ENCODE peak calls at places on chromosomes 16 and 17, in eight cellular contexts. Y is sigmoid colon; R is endothelial cell of umbilical vein; J is mesenchymal stem cell; V is CD8-positive, alpha-beta memory T cell; S is A549; M is mesendoderm; A is neural progenitor cell. D is an unnamed sample. For H3K4me1, the result is how much of the 10 kb centered on the place peaks cover.

GRCh38 chr16:77212736-77213541 is 13.7 kb downstream of the SYCE1L start:
- DNase-seq in A (peak), R (peak), J (peak), S (peak), V (peak), Y (peak), M (peak), D (peak)

GRCh38 chr16:49350265-49351103 is 23.1 kb upstream of the C16orf78 start:
- DNase-seq in S (peak), Y (no peak), A (peak), R (peak), M (peak), V (no peak), J (peak), D (peak)

GRCh38 chr16:57042157-57043111 is 49.9 kb upstream of the CPNE2 start:
- DNase-seq in V (peak), Y (no peak), M (no peak), R (no peak), A (no peak), J (no peak), S (no peak), D (no peak)

GRCh38 chr16:66135376-66135775 is 231.1 kb upstream of the CDH5 start:
- DNase-seq in J (no peak), M (no peak), A (no peak), Y (peak), V (no peak), R (no peak), S (no peak), D (peak)

GRCh38 chr17:58997756-58998553 is 108.7 kb downstream of the TRIM37 start:
- DNase-seq in A (no peak), J (peak), M (no peak), V (no peak), S (no peak), R (no peak), Y (no peak), D (no peak)

GRCh38 chr17:30236807-30237206 is 1.3 kb upstream of the SLC6A4 start:
- DNase-seq in R (peak), J (peak), Y (no peak), S (peak), A (peak), V (no peak), M (peak), D (peak)

GRCh38 chr16:89884041-89884421 is 10.6 kb downstream of the TCF25 start:
- DNase-seq in S (no peak), J (no peak), M (no peak), V (no peak), A (no peak), Y (no peak), R (no peak), D (no peak)

GRCh38 chr16:64542152-64542551 is 579.7 kb downstream of the CDH11 start:
- DNase-seq in V (no peak), S (no peak), Y (no peak), R (no peak), A (no peak), J (no peak), M (no peak), D (no peak)

GRCh38 chr16:82067810-82068325 is 32.8 kb downstream of the HSD17B2 start:
- DNase-seq in Y (no peak), S (no peak), R (no peak), A (no peak), V (no peak), M (no peak), J (no peak), D (no peak)
- H3K4me1 ChIP-seq in Y (under half), S (under half), R (under half), A (under half), V (under half), M (under half), J (under half), D (under half)

DNA sequence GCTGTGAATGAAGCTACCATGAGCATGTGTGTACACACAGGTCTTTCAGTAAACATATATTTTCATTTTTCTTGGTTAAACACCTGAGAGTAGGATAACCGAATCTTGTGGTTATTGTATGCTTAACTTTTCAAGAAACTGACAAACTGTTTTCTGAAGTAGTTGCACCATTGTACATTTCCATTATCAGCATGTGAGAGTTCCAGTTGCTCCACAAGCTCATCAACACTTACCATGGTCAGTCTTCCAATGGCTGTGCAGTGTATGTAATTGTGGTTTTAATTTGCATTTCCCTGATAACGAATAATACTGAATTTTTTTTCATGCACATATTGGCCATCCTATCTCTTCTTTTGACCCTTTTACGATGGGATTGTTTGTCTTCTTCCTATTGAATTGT is 31.3 kb upstream of the C1QL1 start:
- DNase-seq in M (no peak), J (no peak), R (no peak), V (no peak), S (no peak), Y (no peak), A (no peak), D (no peak)
- H3K27ac ChIP-seq in M (no peak), J (no peak), R (no peak), V (no peak), S (no peak), Y (no peak), A (no peak), D (no peak)

GRCh38 chr17:35811759-35812158 is 2.5 kb downstream of the TAF15 start:
- DNase-seq in M (no peak), V (no peak), Y (no peak), J (no peak), S (no peak), A (no peak), R (no peak), D (no peak)
- H3K4me3 ChIP-seq in M (no peak), V (no peak), Y (no peak), J (peak), S (no peak), A (peak), R (no peak), D (no peak)

GRCh38 chr17:13919818-13920217 is 149.5 kb upstream of the COX10 start:
- DNase-seq in V (no peak), Y (no peak), J (no peak), R (no peak), A (no peak), S (no peak), M (no peak), D (no peak)

GRCh38 chr17:13920413-13920812 is 148.9 kb upstream of the COX10 start:
- DNase-seq in Y (no peak), R (no peak), A (no peak), M (peak), S (no peak), V (no peak), J (no peak), D (no peak)

GRCh38 chr17:13922885-13923284 is 146.4 kb upstream of the COX10 start:
- DNase-seq in V (no peak), J (no peak), Y (no peak), R (no peak), S (no peak), M (no peak), A (no peak), D (no peak)

GRCh38 chr17:13925579-13925978 is 143.7 kb upstream of the COX10 start:
- DNase-seq in Y (no peak), R (no peak), J (no peak), M (no peak), S (no peak), V (no peak), A (no peak), D (no peak)

DNA sequence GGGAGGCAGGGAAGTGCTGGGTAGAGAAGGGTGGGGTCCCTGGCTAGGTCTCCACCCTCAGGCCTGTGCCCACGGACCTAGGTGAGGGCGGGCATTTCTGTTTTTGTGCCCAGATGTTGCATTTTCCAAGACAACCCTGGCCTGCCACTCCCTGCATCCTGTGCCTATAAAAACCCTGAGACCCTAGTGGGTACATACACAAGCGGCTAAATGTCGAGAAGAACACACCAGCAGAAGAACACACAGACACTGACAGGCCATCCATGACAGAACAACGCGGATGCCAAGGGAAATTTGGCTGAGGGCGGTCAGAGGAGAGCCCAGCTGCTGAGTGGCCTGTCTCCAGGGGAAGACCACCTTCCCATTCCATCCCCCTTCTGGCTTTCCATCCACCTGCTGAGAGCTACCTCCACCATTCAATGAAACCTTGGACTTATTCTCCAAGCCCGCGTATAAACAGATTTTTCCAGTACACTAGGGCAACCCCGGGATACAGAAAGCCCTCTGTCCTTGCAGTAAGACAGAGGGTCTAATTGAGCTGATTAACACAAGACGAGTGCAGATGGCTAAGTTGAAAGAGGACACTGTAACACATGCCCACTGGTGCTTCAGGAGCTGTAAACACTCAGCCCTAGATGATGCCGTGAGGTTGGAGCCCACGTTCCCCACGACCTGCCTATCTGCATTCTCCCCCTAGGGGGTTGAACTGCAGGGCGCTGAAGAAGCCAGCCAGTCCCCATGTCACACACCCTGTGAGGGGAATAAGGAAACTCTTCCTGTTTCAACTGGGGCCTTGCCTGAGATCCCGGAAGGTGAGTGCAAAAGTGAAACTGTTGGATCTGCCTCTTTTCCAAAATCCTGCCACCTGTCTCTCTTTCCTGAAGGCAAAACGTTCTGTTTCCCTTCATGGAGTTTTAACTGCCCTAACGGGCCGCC is 147.2 kb upstream of the COX10 start:
- DNase-seq in V (no peak), R (no peak), M (peak), S (no peak), A (no peak), J (no peak), Y (no peak), D (no peak)
- H3K4me1 ChIP-seq in V (under half), R (under half), M (under half), S (under half), A (under half), J (under half), Y (under half), D (under half)

GRCh38 chr17:13346081-13346533 is 255.6 kb downstream of the HS3ST3A1 start:
- DNase-seq in J (peak), V (no peak), M (peak), A (no peak), S (no peak), R (no peak), Y (no peak), D (no peak)
- H3K27ac ChIP-seq in J (no peak), V (no peak), M (no peak), A (no peak), S (no peak), R (no peak), Y (no peak), D (no peak)

GRCh38 chr17:38559880-38560230 is 45.9 kb downstream of the SRCIN1 start:
- DNase-seq in M (no peak), S (no peak), Y (no peak), A (no peak), V (no peak), J (no peak), R (no peak), D (no peak)
- H3K4me3 ChIP-seq in M (no peak), S (peak), Y (no peak), A (peak), V (peak), J (no peak), R (no peak), D (no peak)

GRCh38 chr17:29157310-29157709 is 22.9 kb downstream of the MYO18A start:
- DNase-seq in Y (no peak), J (no peak), R (no peak), M (no peak), S (no peak), V (no peak), A (no peak), D (no peak)

GRCh38 chr17:29158515-29159275 is 21.5 kb downstream of the MYO18A start:
- DNase-seq in Y (no peak), A (no peak), S (no peak), M (peak), J (peak), V (no peak), R (no peak), D (no peak)

GRCh38 chr17:29158096-29158495 is 22.1 kb downstream of the MYO18A start:
- DNase-seq in S (no peak), A (no peak), M (no peak), R (no peak), J (no peak), Y (no peak), V (no peak), D (no peak)

GRCh38 chr17:29160253-29160652 is 19.9 kb downstream of the MYO18A start:
- DNase-seq in R (no peak), Y (no peak), M (no peak), A (no peak), V (no peak), J (no peak), S (no peak), D (no peak)

GRCh38 chr17:29159286-29159860 is 20.8 kb downstream of the MYO18A start:
- DNase-seq in S (no peak), Y (no peak), M (no peak), R (no peak), V (no peak), A (no peak), J (no peak), D (no peak)
- H3K4me1 ChIP-seq in S (half or more), Y (under half), M (under half), R (under half), V (under half), A (under half), J (half or more), D (half or more)

D was measured in heart right ventricle.